ENCODE peak calls at places on chromosomes 5 and 9, in seven cellular contexts. B is trophoblast cell, T is IMR-90, X is H9, K is mesenchymal stem cell, L is H1, V is neuronal stem cell. G is an unnamed sample.

GRCh38 chr5:56375011-56375410 is 141.9 kb upstream of the ANKRD55 start:
- DNase-seq in B (no peak), T (no peak), X (no peak), K (no peak), L (no peak), V (no peak), G (no peak)

GRCh38 chr9:31034311-31034710 is 1350.1 kb upstream of the ACO1 start:
- DNase-seq in B (no peak), T (no peak), X (no peak), K (no peak), L (no peak), V (no peak), G (no peak)

GRCh38 chr9:1837453-1838084 is 177.6 kb upstream of the SMARCA2 start:
- DNase-seq in B (peak; percentile 51), T (peak; percentile 1), X (peak; percentile 71), K (no peak), L (peak; percentile 61), V (peak; percentile 51), G (peak; percentile 84)

GRCh38 chr5:150113047-150113744 is 26.8 kb upstream of the CSF1R start:
- DNase-seq in B (peak; percentile 96), T (no peak), X (peak; percentile 66), K (no peak), L (peak; percentile 52), V (no peak), G (peak; percentile 75)

GRCh38 chr5:107831612-107832395 is 161.1 kb upstream of the EFNA5 start:
- DNase-seq in B (no peak), T (peak; percentile 85), X (no peak), K (peak; percentile 92), L (no peak), V (no peak), G (no peak)

GRCh38 chr5:178460598-178461425 is 129.4 kb downstream of the COL23A1 start:
- DNase-seq in B (peak; percentile 88), T (peak; percentile 2), X (peak; percentile 93), K (peak; percentile 21), L (peak; percentile 96), V (peak; percentile 70), G (peak; percentile 86)

GRCh38 chr5:80591352-80591751 is 21.3 kb upstream of the ANKRD34B start:
- DNase-seq in B (no peak), T (no peak), X (no peak), K (no peak), L (no peak), V (no peak), G (no peak)

GRCh38 chr5:172564187-172564586 is 76.9 kb upstream of the NEURL1B start:
- DNase-seq in B (no peak), T (no peak), X (no peak), K (no peak), L (no peak), V (no peak), G (no peak)

GRCh38 chr9:71741841-71742648 is 26.3 kb downstream of the CEMIP2 start:
- DNase-seq in B (peak; percentile 95), T (peak; percentile 93), X (no peak), K (peak; percentile 68), L (no peak), V (no peak), G (no peak)

GRCh38 chr9:82104252-82104651 is 115.7 kb downstream of the SPATA31D1 start:
- DNase-seq in B (no peak), T (no peak), X (no peak), K (no peak), L (no peak), V (no peak), G (no peak)

DNA sequence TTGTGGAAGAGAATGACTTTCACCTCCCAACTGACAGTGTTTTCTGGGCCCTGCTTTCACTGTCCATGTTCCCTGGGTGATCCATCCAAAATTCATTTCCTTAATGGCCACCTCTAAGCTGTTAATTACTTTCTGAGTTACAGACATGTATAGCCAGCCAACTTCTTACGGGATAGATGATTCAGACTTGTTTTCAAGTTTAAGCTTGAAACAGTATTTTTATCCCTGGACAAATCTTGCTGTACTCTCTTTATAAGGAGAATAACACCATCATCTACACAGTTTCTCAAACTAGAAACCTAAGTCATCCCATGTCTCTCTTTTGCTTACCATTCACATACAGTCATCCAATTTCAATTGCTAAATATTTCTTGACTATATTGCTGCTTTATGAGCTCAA is 6.9 kb downstream of the FAM174A start:
- DNase-seq in B (no peak), T (no peak), X (no peak), K (no peak), L (no peak), V (no peak), G (no peak)
- H3K18ac ChIP-seq in B (no peak overlapping the region), T (no peak overlapping the region), X (no peak overlapping the region), K (no peak overlapping the region), L (no peak overlapping the region), V (no peak overlapping the region), G (no peak overlapping the region)

GRCh38 chr5:67773439-67773988 is 442.0 kb upstream of the PIK3R1 start:
- DNase-seq in B (no peak), T (no peak), X (no peak), K (peak; percentile 29), L (no peak), V (peak; percentile 24), G (peak; percentile 27)

GRCh38 chr5:67771791-67772190 is 443.8 kb upstream of the PIK3R1 start:
- DNase-seq in B (no peak), T (no peak), X (no peak), K (no peak), L (no peak), V (no peak), G (peak; percentile 45)

GRCh38 chr5:67770431-67771025 is 445.0 kb upstream of the PIK3R1 start:
- DNase-seq in B (peak; percentile 82), T (no peak), X (no peak), K (peak; percentile 22), L (no peak), V (no peak), G (peak; percentile 49)

GRCh38 chr5:67774153-67774552 is 441.4 kb upstream of the PIK3R1 start:
- DNase-seq in B (no peak), T (no peak), X (no peak), K (no peak), L (no peak), V (no peak), G (no peak)

DNA sequence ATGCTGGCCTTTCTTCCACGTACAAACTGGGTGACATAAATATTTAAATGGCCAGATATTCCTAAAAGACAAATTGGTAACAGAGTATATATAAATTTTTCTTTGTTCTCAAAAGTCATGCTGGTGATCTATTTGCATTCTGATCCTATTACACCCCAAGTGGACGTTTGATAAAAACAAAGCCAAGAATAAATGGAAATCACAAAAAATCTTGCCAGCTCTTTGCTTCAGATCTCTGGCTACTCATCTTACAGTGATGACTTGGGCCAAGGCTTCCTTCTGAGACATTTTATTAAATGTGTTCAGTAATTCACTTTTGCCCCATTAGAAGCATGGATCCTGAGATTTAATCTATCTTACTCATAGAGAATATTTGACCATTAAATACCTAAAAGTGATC is 444.3 kb upstream of the PIK3R1 start:
- DNase-seq in B (no peak), T (no peak), X (no peak), K (no peak), L (no peak), V (no peak), G (no peak)
- H3K18ac ChIP-seq in B (no peak overlapping the region), T (no peak overlapping the region), X (no peak overlapping the region), K (no peak overlapping the region), L (no peak overlapping the region), V (no peak overlapping the region), G (no peak overlapping the region)

GRCh38 chr5:132363431-132364112 is 5.9 kb upstream of the SLC22A5 start:
- DNase-seq in B (peak; percentile 37), T (peak; percentile 93), X (no peak), K (peak; percentile 76), L (no peak), V (no peak), G (no peak)
- H3K18ac ChIP-seq in B (no peak overlapping the region), T (no peak overlapping the region), X (no peak overlapping the region), K (no peak overlapping the region), L (no peak overlapping the region), V (no peak overlapping the region), G (no peak overlapping the region)

DNA sequence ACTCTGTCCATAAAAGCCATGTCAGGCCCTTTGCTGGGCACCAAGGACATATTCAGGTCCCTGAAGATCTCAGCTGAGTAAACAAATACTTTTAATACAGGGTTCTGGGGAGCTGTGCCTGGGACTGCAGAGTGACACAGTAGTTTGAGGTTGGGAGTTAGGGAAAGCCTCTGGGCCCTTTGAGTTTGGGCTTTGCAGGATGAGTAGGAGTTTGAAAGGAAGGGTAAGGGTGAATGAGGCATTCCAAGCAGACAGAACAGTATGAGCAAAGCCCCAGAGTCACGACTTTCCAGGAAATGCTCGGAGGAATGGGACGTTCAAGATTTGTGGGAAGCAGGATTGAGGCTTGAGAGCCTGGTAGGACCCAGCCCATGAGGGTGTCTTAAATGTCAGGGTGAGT is 13.3 kb downstream of the CRB2 start:
- DNase-seq in B (no peak), T (no peak), X (no peak), K (no peak), L (no peak), V (no peak), G (no peak)
- H3K18ac ChIP-seq in B (no peak overlapping the region), T (no peak overlapping the region), X (no peak overlapping the region), K (no peak overlapping the region), L (no peak overlapping the region), V (no peak overlapping the region), G (no peak overlapping the region)

GRCh38 chr9:36141288-36141687 is 4.8 kb downstream of the GLIPR2 start:
- DNase-seq in B (peak; percentile 18), T (peak; percentile 41), X (peak; percentile 49), K (peak; percentile 38), L (no peak), V (no peak), G (peak; percentile 69)
- H3K18ac ChIP-seq in B (no peak overlapping the region), T (no peak overlapping the region), X (no peak overlapping the region), K (no peak overlapping the region), L (no peak overlapping the region), V (no peak overlapping the region), G (no peak overlapping the region)

GRCh38 chr9:108836319-108836718 is 19.5 kb downstream of the ACTL7B start:
- DNase-seq in B (no peak), T (no peak), X (no peak), K (no peak), L (no peak), V (no peak), G (no peak)

GRCh38 chr9:108838017-108838416 is 17.8 kb downstream of the ACTL7B start:
- DNase-seq in B (peak; percentile 94), T (peak; percentile 20), X (no peak), K (peak; percentile 7), L (no peak), V (no peak), G (peak; percentile 35)

GRCh38 chr9:108836771-108837170 is 19.0 kb downstream of the ACTL7B start:
- DNase-seq in B (peak; percentile 78), T (no peak), X (no peak), K (no peak), L (no peak), V (no peak), G (no peak)

GRCh38 chr9:108835831-108836230 is 20.0 kb downstream of the ACTL7B start:
- DNase-seq in B (peak; percentile 44), T (no peak), X (no peak), K (no peak), L (no peak), V (no peak), G (peak; percentile 35)

DNA sequence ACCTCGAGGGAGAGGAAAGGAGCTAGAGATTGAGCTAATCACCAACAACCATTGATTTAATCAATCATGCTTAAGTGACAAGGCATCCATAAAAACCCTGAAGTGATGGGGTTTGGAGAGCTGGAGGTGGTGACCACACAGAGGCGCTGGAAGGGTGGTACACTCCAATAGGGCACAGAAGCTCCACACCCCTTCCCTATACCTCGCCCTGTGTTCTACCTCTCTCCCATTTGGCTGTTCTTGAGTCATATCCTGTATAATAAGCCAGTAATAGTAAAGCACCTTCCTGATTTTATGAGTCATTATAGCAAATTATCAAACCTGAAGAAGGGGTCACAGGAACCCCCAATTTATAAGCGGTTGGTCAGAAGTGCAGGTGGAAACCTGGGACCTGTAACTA is 18.3 kb downstream of the ACTL7B start:
- DNase-seq in B (no peak), T (no peak), X (no peak), K (no peak), L (no peak), V (no peak), G (no peak)
- H3K18ac ChIP-seq in B (no peak overlapping the region), T (no peak overlapping the region), X (no peak overlapping the region), K (no peak overlapping the region), L (no peak overlapping the region), V (no peak overlapping the region), G (no peak overlapping the region)

G was measured in mesendoderm.